ENCODE peak calls at places on chromosomes 12 and 14, in ten cellular contexts. O is CD4-positive, alpha-beta T cell; W is lower leg skin; Y is mesothelial cell of epicardium; A is AG04449; C is AG10803; Q is tibial nerve; E is fibroblast of the aortic adventitia; I is GM23338; B is NB4. Z is an unnamed sample.

GRCh38 chr14:68255697-68256178 is 436.2 kb downstream of the RAD51B start:
- DNase-seq in E (peak; percentile 87), B (no peak), O (no peak), I (no peak), W (no peak), Y (no peak), C (peak; percentile 67), Q (no peak), A (peak; percentile 58), Z (no peak)

GRCh38 chr12:74890237-74890599 is 319.4 kb downstream of the KCNC2 start:
- DNase-seq in Y (peak; percentile 39), C (peak; percentile 72), E (peak; percentile 87), Q (no peak), A (peak; percentile 56), O (no peak), B (peak; percentile 8), W (no peak), I (peak; percentile 8), Z (no peak)

GRCh38 chr12:52603314-52603713 is 2.1 kb upstream of the KRT72 start:
- DNase-seq in Q (no peak), A (no peak), B (no peak), Y (no peak), E (no peak), O (peak; percentile 37), C (peak; percentile 2), W (no peak), I (no peak), Z (no peak)

GRCh38 chr12:109567967-109568366 is 5.3 kb downstream of the MMAB start:
- DNase-seq in I (no peak), Y (no peak), E (no peak), B (no peak), C (no peak), A (no peak), Q (no peak), W (no peak), O (no peak), Z (no peak)

GRCh38 chr14:68176687-68177086 is 357.1 kb downstream of the RAD51B start:
- DNase-seq in W (no peak), Q (no peak), A (no peak), O (no peak), B (no peak), I (no peak), C (no peak), E (no peak), Y (no peak), Z (no peak)

GRCh38 chr12:1588574-1588944 is 5.8 kb downstream of the FBXL14 start:
- DNase-seq in B (no peak), I (no peak), E (no peak), C (no peak), W (no peak), Y (no peak), O (no peak), Q (no peak), A (no peak), Z (no peak)

GRCh38 chr14:77044776-77045569 is 16.5 kb upstream of the IRF2BPL start:
- DNase-seq in C (peak; percentile 98), O (no peak), Y (no peak), E (peak; percentile 96), Q (peak; percentile 82), I (peak; percentile 54), W (peak; percentile 93), B (peak; percentile 55), A (no peak), Z (no peak)

GRCh38 chr14:99177046-99177655 is 94.8 kb downstream of the BCL11B start:
- DNase-seq in C (no peak), B (no peak), Q (no peak), O (no peak), Y (no peak), W (peak; percentile 59), A (no peak), E (no peak), I (no peak), Z (no peak)

GRCh38 chr12:108772247-108772646 is 40.9 kb upstream of the CORO1C start:
- DNase-seq in C (no peak), A (no peak), O (no peak), E (no peak), Q (no peak), I (peak; percentile 45), B (peak; percentile 29), Y (no peak), W (no peak), Z (no peak)

GRCh38 chr14:75392686-75393641 is 34.9 kb upstream of the JDP2 start:
- DNase-seq in C (no peak), Q (no peak), I (peak; percentile 37), W (peak; percentile 75), E (no peak), A (no peak), O (no peak), B (no peak), Y (no peak), Z (no peak)

GRCh38 chr12:113109872-113110623 is 25.5 kb downstream of the RASAL1 start:
- DNase-seq in Y (no peak), C (no peak), W (no peak), B (no peak), A (no peak), Q (no peak), I (no peak), O (no peak), E (no peak), Z (no peak)

GRCh38 chr12:3122841-3123678 is 45.9 kb downstream of the TSPAN9 start:
- DNase-seq in C (peak; percentile 77), I (peak; percentile 47), O (no peak), W (peak; percentile 88), E (peak; percentile 59), B (no peak), A (no peak), Y (no peak), Q (peak; percentile 14), Z (no peak)

DNA sequence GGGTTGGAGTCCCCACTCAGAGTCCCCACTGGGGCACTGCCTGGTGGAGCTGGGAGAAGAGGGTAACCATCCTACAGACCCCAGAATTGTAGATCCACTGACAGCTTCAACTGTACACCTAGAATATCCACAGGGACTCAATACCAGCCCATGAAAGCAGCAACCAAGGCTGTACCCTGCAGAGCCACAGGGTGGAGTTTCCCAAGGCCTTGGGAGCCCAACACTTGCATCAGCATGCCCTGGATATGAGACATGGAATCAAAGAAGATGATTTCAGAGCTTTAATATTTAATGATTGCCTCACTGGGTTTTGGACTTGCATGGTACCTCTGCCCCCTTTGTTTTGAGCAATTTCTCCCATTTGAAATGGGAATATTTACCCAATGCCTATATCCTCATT is 80.4 kb downstream of the RASSF9 start:
- DNase-seq in O (no peak), W (no peak), C (peak; percentile 26), I (no peak), B (no peak), E (no peak), Q (no peak), A (no peak), Y (no peak), Z (no peak)
- TF ChIP-seq CTCF in O (no peak), W (no peak), C (peak; percentile 45), I (no peak), B (no peak), E (peak; percentile 24), Q (no peak), A (peak; percentile 33), Y (no peak), Z (no peak)

GRCh38 chr12:98515368-98516183 is at the start of gene TMPO:
- DNase-seq in Y (peak; percentile 96), I (peak; percentile 93), O (peak; percentile 97), W (peak; percentile 98), E (peak; percentile 85), Q (peak; percentile 89), C (peak; percentile 87), B (peak; percentile 98), A (peak; percentile 29), Z (peak; percentile 88)
- TF ChIP-seq CTCF in Y (no peak), I (no peak), O (no peak), W (no peak), E (no peak), Q (no peak), C (no peak), B (no peak), A (no peak), Z (no peak)

DNA sequence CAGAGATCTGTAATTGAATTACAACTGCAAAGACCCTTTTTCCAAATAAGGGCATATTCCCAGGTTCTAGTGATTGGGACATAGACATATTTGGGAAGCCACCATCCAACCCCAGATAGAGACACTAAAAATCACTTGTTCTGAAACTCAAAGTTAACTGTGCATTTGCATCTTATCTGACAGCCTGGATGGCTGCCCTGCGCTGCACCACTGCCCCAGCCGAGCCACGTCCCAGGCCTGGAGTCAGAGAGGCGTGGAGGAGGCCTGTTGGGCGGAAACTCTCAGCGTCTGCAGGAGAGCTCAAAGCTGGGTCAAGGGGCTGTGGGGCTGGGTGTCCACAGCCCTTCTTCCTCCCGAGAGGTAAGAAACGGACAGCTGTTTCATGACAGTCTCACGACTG is 124.4 kb downstream of the RIMBP2 start:
- DNase-seq in A (no peak), C (no peak), I (no peak), B (no peak), E (no peak), Q (no peak), O (no peak), Y (no peak), W (peak; percentile 46), Z (no peak)
- TF ChIP-seq CTCF in A (no peak), C (no peak), I (no peak), B (no peak), E (no peak), Q (no peak), O (no peak), Y (no peak), W (no peak), Z (no peak)

GRCh38 chr12:120116792-120117651 is 469 bp upstream of the RAB35 start:
- DNase-seq in A (peak; percentile 40), Q (peak; percentile 87), C (peak; percentile 92), O (peak; percentile 98), E (peak; percentile 89), B (peak; percentile 97), I (peak; percentile 95), Y (peak; percentile 99), W (peak; percentile 99), Z (peak; percentile 97)
- TF ChIP-seq CTCF in A (no peak), Q (no peak), C (no peak), O (no peak), E (no peak), B (no peak), I (no peak), Y (no peak), W (no peak), Z (no peak)

GRCh38 chr12:120584343-120585149 is 3.3 kb upstream of the POP5 start:
- DNase-seq in W (peak; percentile 88), O (peak; percentile 57), C (no peak), Y (peak; percentile 56), A (no peak), B (peak; percentile 80), E (peak; percentile 16), I (peak; percentile 72), Q (peak; percentile 20), Z (peak; percentile 42)
- TF ChIP-seq CTCF in W (no peak), O (no peak), C (peak; percentile 21), Y (peak; percentile 13), A (peak; percentile 32), B (peak; percentile 41), E (peak; percentile 41), I (peak; percentile 27), Q (peak; percentile 18), Z (peak; percentile 44)

GRCh38 chr12:119468286-119468685 is 125.3 kb upstream of the TMEM233 start:
- DNase-seq in E (no peak), O (no peak), Q (no peak), B (no peak), C (no peak), W (no peak), I (no peak), A (no peak), Y (no peak), Z (no peak)
- TF ChIP-seq CTCF in E (no peak), O (no peak), Q (no peak), B (no peak), C (no peak), W (no peak), I (no peak), A (no peak), Y (no peak), Z (no peak)

Z was measured in progenitor cell of endocrine pancreas.